ENCODE peak calls at places on chromosomes 4 and X, in four cellular contexts. V is H1, D is IMR-90, N is H9. E is an unnamed sample.

GRCh38 chrX:102846544-102847236 is 90.4 kb upstream of the RAB40AL start:
- DNase-seq in V (no peak), D (peak; percentile 73), N (no peak), E (no peak)

GRCh38 chrX:45056428-45057145 is 144.1 kb downstream of the DIPK2B start:
- DNase-seq in V (no peak), D (no peak), N (no peak), E (no peak)

GRCh38 chrX:37420179-37420578 is 71.0 kb downstream of the PRRG1 start:
- DNase-seq in V (no peak), D (peak; percentile 10), N (no peak), E (peak; percentile 53)

GRCh38 chr4:104966349-104967033 is 180.2 kb upstream of the TET2 start:
- DNase-seq in V (no peak), D (no peak), N (no peak), E (no peak)

GRCh38 chr4:97152159-97152558 is 991.1 kb downstream of the STPG2 start:
- DNase-seq in V (no peak), D (no peak), N (no peak), E (no peak)

GRCh38 chr4:90184560-90184959 is 57.4 kb downstream of the CCSER1 start:
- DNase-seq in V (no peak), D (no peak), N (no peak), E (no peak)

GRCh38 chrX:85627363-85627762 is 247.9 kb upstream of the POF1B start:
- DNase-seq in V (no peak), D (peak; percentile 5), N (no peak), E (no peak)

GRCh38 chrX:150446995-150447394 is 83.9 kb downstream of the MAMLD1 start:
- DNase-seq in V (no peak), D (peak; percentile 43), N (no peak), E (no peak)

GRCh38 chrX:16267431-16267830 is 100.2 kb downstream of the MAGEB17 start:
- DNase-seq in V (no peak), D (no peak), N (no peak), E (no peak)

GRCh38 chr4:101600287-101600686 is 190.2 kb upstream of the BANK1 start:
- DNase-seq in V (no peak), D (no peak), N (no peak), E (no peak)

GRCh38 chr4:29326004-29326403 is 1394.2 kb upstream of the PCDH7 start:
- DNase-seq in V (no peak), D (no peak), N (no peak), E (no peak)

GRCh38 chrX:40004916-40005289 is 92.9 kb downstream of the BCOR start:
- DNase-seq in V (peak; percentile 45), D (no peak), N (peak; percentile 42), E (no peak)
- H3K14ac ChIP-seq in V (no peak overlapping the region), D (no peak overlapping the region), N (no peak overlapping the region), E (no peak overlapping the region)

GRCh38 chr4:168557658-168558057 is 60.8 kb downstream of the PALLD start:
- DNase-seq in V (no peak), D (no peak), N (no peak), E (no peak)
- H3K14ac ChIP-seq in V (no peak overlapping the region), D (peak overlapping the region; percentile 42), N (peak overlapping the region; percentile 11), E (no peak overlapping the region)

GRCh38 chr4:3498407-3498806 is 33.8 kb downstream of the LRPAP1 start:
- DNase-seq in V (no peak), D (no peak), N (no peak), E (no peak)
- H3K14ac ChIP-seq in V (no peak overlapping the region), D (no peak overlapping the region), N (no peak overlapping the region), E (no peak overlapping the region)

DNA sequence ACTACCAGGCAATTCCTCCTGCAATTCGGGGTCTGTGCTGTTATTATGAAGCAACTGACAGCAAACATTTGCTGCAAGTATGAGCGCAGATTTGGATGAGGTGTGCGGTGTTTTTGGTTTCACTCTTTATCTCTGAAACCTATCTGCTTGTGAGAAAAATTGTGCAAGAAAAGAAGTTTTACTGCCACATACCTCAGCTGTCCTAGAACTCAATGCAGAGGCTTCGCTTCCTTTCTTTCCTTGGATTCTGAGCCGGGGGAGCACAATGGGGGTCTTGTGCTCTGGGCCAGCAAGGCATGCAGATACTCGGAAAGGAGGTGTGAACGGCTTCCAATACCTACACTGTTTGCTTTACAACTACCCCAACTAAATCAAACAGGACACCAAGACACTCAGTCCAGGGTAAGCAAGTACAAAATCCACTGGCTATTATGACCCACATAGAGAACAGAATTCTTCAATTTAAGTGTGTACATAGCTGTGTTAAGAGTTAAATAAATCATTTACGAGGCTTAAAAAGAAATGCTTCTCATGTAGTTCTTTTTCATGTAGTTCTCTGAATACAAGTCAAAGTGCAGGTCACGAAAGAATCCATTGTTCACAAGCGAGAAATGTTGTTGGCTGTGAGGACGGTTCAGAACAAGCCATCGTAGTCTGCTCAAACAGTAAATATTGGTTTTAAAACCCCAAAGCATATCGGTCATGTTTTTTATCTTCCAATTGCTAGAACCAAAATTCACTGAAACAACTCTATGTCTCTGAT is 1.1 kb downstream of the SORBS2 start:
- DNase-seq in V (no peak), D (no peak), N (no peak), E (no peak)
- H3K14ac ChIP-seq in V (no peak overlapping the region), D (no peak overlapping the region), N (no peak overlapping the region), E (no peak overlapping the region)

GRCh38 chr4:8547108-8547911 is 32.9 kb upstream of the GPR78 start:
- DNase-seq in V (peak; percentile 69), D (peak; percentile 51), N (peak; percentile 75), E (no peak)

GRCh38 chr4:8546766-8547107 is 33.5 kb upstream of the GPR78 start:
- DNase-seq in V (no peak), D (no peak), N (no peak), E (no peak)

GRCh38 chr4:8549352-8549931 is 30.8 kb upstream of the GPR78 start:
- DNase-seq in V (no peak), D (no peak), N (no peak), E (no peak)

GRCh38 chr4:8548731-8549351 is 31.4 kb upstream of the GPR78 start:
- DNase-seq in V (no peak), D (no peak), N (no peak), E (no peak)

GRCh38 chr4:8547912-8548730 is 32.1 kb upstream of the GPR78 start:
- DNase-seq in V (no peak), D (no peak), N (no peak), E (no peak)
- H3K14ac ChIP-seq in V (no peak overlapping the region), D (no peak overlapping the region), N (no peak overlapping the region), E (no peak overlapping the region)

E was measured in mesenchymal stem cell.